ENCODE peak calls at places on chromosomes 1 and 21, in five cellular contexts. R is kidney, X is ovary, F is right lobe of liver, B is psoas muscle. H is an unnamed sample.

GRCh38 chr1:34050711-34051485 is 114.1 kb downstream of the CSMD2 start:
- DNase-seq in R (no peak), X (no peak), F (no peak), B (no peak), H (no peak)

GRCh38 chr1:25978404-25978803 is 19.5 kb downstream of the PAFAH2 start:
- DNase-seq in R (no peak), X (no peak), F (no peak), B (no peak), H (no peak)

GRCh38 chr1:155052412-155053400 is 1.6 kb downstream of the ADAM15 start:
- DNase-seq in R (peak; percentile 82), X (no peak), F (no peak), B (peak; percentile 41), H (no peak)

GRCh38 chr1:68083686-68084085 is 33.3 kb upstream of the DIRAS3 start:
- DNase-seq in R (no peak), X (no peak), F (no peak), B (no peak), H (no peak)

GRCh38 chr1:195745170-195746009 is 862.9 kb downstream of the KCNT2 start:
- DNase-seq in R (no peak), X (no peak), F (no peak), B (no peak), H (no peak)

GRCh38 chr1:20069932-20070331 is at the start of gene PLA2G5:
- DNase-seq in R (peak; percentile 77), X (peak; percentile 86), F (no peak), B (peak; percentile 80), H (no peak)

GRCh38 chr1:55428944-55429931 is 214.1 kb upstream of the USP24 start:
- DNase-seq in R (peak; percentile 73), X (no peak), F (no peak), B (peak; percentile 49), H (peak; percentile 99)

GRCh38 chr1:27009601-27010197 is 3.0 kb downstream of the TENT5B start:
- DNase-seq in R (peak; percentile 91), X (no peak), F (no peak), B (no peak), H (no peak)

GRCh38 chr1:29849038-29849750 is 612.9 kb downstream of the PTPRU start:
- DNase-seq in R (no peak), X (no peak), F (no peak), B (no peak), H (no peak)

GRCh38 chr1:218259800-218260199 is 25.3 kb upstream of the RRP15 start:
- DNase-seq in R (no peak), X (no peak), F (no peak), B (no peak), H (no peak)

GRCh38 chr1:99490031-99490430 is 155.9 kb upstream of the PALMD start:
- DNase-seq in R (no peak), X (no peak), F (no peak), B (no peak), H (no peak)

GRCh38 chr1:67687198-67687545 is 2.2 kb downstream of the GADD45A start:
- DNase-seq in R (no peak), X (no peak), F (no peak), B (no peak), H (no peak)

GRCh38 chr1:150138044-150138443 is 11.7 kb upstream of the PLEKHO1 start:
- DNase-seq in R (no peak), X (no peak), F (no peak), B (no peak), H (no peak)

GRCh38 chr1:117607471-117607870 is 1.6 kb downstream of the TENT5C start:
- DNase-seq in R (no peak), X (no peak), F (peak; percentile 67), B (no peak), H (no peak)

GRCh38 chr1:24567792-24568388 is 12.0 kb downstream of the NCMAP start:
- DNase-seq in R (peak; percentile 87), X (no peak), F (peak; percentile 92), B (no peak), H (no peak)

GRCh38 chr1:162088281-162088969 is 18.9 kb downstream of the NOS1AP start:
- DNase-seq in R (no peak), X (no peak), F (no peak), B (no peak), H (no peak)

GRCh38 chr1:101996830-101997485 is at the start of gene OLFM3:
- DNase-seq in R (no peak), X (no peak), F (no peak), B (no peak), H (no peak)

GRCh38 chr21:35843911-35844667 is 216.2 kb downstream of the SETD4 start:
- DNase-seq in R (no peak), X (no peak), F (no peak), B (no peak), H (no peak)

GRCh38 chr1:211742889-211743529 is 67.6 kb upstream of the NEK2 start:
- DNase-seq in R (no peak), X (no peak), F (no peak), B (no peak), H (no peak)

GRCh38 chr1:151819951-151820623 is 11.5 kb downstream of the RORC start:
- DNase-seq in R (no peak), X (no peak), F (peak; percentile 88), B (no peak), H (no peak)

GRCh38 chr1:53114090-53114489 is 28.3 kb downstream of the SLC1A7 start:
- DNase-seq in R (no peak), X (no peak), F (no peak), B (no peak), H (no peak)

GRCh38 chr1:11923069-11923826 is 3.0 kb downstream of the KIAA2013 start:
- DNase-seq in R (no peak), X (no peak), F (peak; percentile 69), B (no peak), H (no peak)

GRCh38 chr1:55541296-55541695 is 326.1 kb upstream of the USP24 start:
- DNase-seq in R (no peak), X (no peak), F (no peak), B (no peak), H (no peak)

GRCh38 chr1:186680031-186681012 is at the start of gene PTGS2:
- DNase-seq in R (peak; percentile 91), X (peak; percentile 72), F (peak; percentile 64), B (peak; percentile 75), H (peak; percentile 90)

GRCh38 chr1:148263128-148263905 is 111.2 kb upstream of the NBPF11 start:
- DNase-seq in R (peak; percentile 85), X (peak; percentile 69), F (peak; percentile 64), B (peak; percentile 35), H (peak; percentile 87)

GRCh38 chr1:148263906-148264255 is 111.8 kb upstream of the NBPF11 start:
- DNase-seq in R (no peak), X (no peak), F (no peak), B (no peak), H (no peak)

GRCh38 chr1:148264374-148265276 is 112.5 kb upstream of the NBPF11 start:
- DNase-seq in R (no peak), X (peak; percentile 64), F (no peak), B (no peak), H (peak; percentile 35)
- H3K4me3 ChIP-seq in R (no peak overlapping the region), X (no peak overlapping the region), F (no peak overlapping the region), B (no peak overlapping the region), H (peak overlapping the region; percentile 57)

GRCh38 chr1:202018476-202019234 is 8.3 kb downstream of the ELF3 start:
- DNase-seq in R (peak; percentile 89), X (no peak), F (peak; percentile 93), B (no peak), H (no peak)
- H3K4me3 ChIP-seq in R (no peak overlapping the region), X (no peak overlapping the region), F (peak overlapping the region; percentile 35), B (no peak overlapping the region), H (no peak overlapping the region)

DNA sequence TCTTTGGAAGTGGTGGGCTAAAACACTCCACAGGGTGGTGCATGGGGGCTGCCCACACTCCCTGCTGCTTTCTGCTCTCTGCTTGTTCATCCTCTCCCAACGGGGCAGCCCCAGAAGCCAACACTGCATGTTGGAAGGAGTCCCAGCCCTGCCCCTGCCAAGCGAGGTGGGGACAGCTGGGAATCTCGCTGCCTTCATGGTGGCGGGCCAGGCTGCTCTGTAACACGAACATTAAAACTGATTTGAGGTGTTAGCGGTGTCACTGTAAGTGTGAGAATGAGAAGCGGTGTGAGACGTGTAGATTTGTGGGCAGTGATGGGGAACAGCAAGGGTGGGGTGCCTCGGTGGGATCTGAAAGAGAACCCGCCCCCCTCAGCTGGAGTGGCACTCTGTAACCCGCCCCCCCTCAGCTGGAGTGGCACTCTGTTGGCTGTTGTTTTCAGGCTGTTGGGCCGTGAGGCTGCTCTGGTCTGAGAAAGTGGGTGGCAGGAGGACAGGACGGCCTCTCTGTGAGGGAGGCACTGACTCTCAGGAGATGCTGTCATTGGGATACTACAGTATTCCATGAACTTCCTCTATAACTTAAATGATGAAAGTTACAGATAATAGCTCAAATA is 80.9 kb downstream of the PCBP3 start:
- DNase-seq in R (peak; percentile 46), X (no peak), F (no peak), B (no peak), H (no peak)
- H3K4me3 ChIP-seq in R (no peak overlapping the region), X (no peak overlapping the region), F (no peak overlapping the region), B (no peak overlapping the region), H (no peak overlapping the region)

GRCh38 chr1:193187114-193187513 is 701 bp upstream of the B3GALT2 start:
- DNase-seq in R (no peak), X (no peak), F (no peak), B (no peak), H (no peak)
- H3K4me3 ChIP-seq in R (no peak overlapping the region), X (no peak overlapping the region), F (no peak overlapping the region), B (no peak overlapping the region), H (peak overlapping the region; percentile 33)

H was measured in skeletal muscle cell.